ENCODE peak calls at places on chromosomes 1 and 21, in seven cellular contexts. G, J, C, O, K, N and W are unnamed samples. For H3K36me3, the result is how much of the 10 kb centered on the place peaks cover.

GRCh38 chr1:234975122-234975940 is 153.3 kb downstream of the TOMM20 start:
- DNase-seq in K (peak), C (no peak), N (peak), J (peak), G (no peak), O (peak), W (peak)

GRCh38 chr1:36576677-36577076 is 94.0 kb upstream of the CSF3R start:
- DNase-seq in G (peak), C (no peak), O (no peak), K (no peak), J (peak), N (peak), W (no peak)

GRCh38 chr1:115829023-115829674 is 11.8 kb downstream of the NHLH2 start:
- DNase-seq in N (peak), C (no peak), K (no peak), G (peak), O (peak), J (no peak), W (peak)

GRCh38 chr21:44702111-44702972 is 5.4 kb downstream of the KRTAP10-12 start:
- DNase-seq in O (no peak), C (no peak), K (no peak), N (peak), J (peak), G (no peak), W (no peak)

GRCh38 chr1:30413606-30414005 is 309.8 kb downstream of the MATN1 start:
- DNase-seq in N (peak), G (no peak), J (no peak), C (no peak), O (no peak), K (no peak), W (peak)

GRCh38 chr1:90126834-90127233 is 131.9 kb downstream of the ZNF326 start:
- DNase-seq in N (no peak), G (no peak), K (no peak), C (no peak), O (no peak), J (no peak), W (no peak)

GRCh38 chr1:64986903-64987871 is 20.8 kb upstream of the JAK1 start:
- DNase-seq in K (peak), C (no peak), G (no peak), N (no peak), J (no peak), O (peak), W (no peak)

GRCh38 chr1:26734501-26735058 is 38.8 kb downstream of the ARID1A start:
- DNase-seq in J (no peak), N (no peak), K (no peak), O (no peak), C (no peak), G (no peak), W (no peak)

GRCh38 chr1:186152227-186152944 is 222.7 kb downstream of the TPR start:
- DNase-seq in G (no peak), N (no peak), O (peak), J (no peak), K (no peak), C (no peak), W (no peak)

GRCh38 chr1:18949689-18950414 is 6.6 kb downstream of the IFFO2 start:
- DNase-seq in O (peak), J (peak), K (no peak), N (peak), G (peak), C (no peak), W (no peak)

GRCh38 chr1:172041689-172042088 is 200.4 kb downstream of the DNM3 start:
- DNase-seq in N (no peak), O (peak), G (no peak), K (peak), C (no peak), J (no peak), W (no peak)

GRCh38 chr1:86231076-86231475 is 74.5 kb upstream of the COL24A1 start:
- DNase-seq in G (no peak), J (no peak), K (no peak), O (no peak), N (no peak), C (no peak), W (no peak)

GRCh38 chr1:229365574-229365973 is 22.7 kb upstream of the CCSAP start:
- DNase-seq in O (no peak), N (no peak), G (no peak), C (no peak), J (no peak), K (no peak), W (no peak)

GRCh38 chr1:229372251-229372650 is 29.4 kb upstream of the CCSAP start:
- DNase-seq in J (no peak), O (no peak), K (no peak), G (no peak), N (no peak), C (no peak), W (no peak)

GRCh38 chr1:229370601-229371021 is 27.8 kb upstream of the CCSAP start:
- DNase-seq in J (no peak), K (no peak), G (no peak), C (no peak), N (no peak), O (no peak), W (no peak)

GRCh38 chr1:229371624-229372023 is 28.8 kb upstream of the CCSAP start:
- DNase-seq in O (no peak), C (no peak), K (no peak), G (no peak), N (no peak), J (no peak), W (no peak)

DNA sequence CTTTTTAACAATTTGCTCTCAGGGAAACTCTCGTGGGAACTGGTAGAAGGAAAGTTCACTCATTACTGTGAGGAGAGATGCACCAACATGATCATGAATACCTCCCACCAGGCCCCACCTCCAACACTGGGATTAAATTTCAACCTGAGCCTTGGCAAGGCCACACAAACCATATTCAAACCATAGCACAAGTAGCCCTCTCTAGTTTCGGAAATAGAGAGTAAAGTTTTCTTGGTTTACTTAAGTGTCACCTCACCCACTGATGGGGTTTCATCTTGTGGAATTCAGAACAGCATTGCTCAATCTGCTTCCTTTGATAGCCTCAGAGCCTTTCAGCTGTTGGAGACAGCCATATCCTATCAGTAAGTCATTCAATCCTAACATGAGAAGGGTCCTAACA is 25.5 kb upstream of the CCSAP start:
- DNase-seq in O (no peak), C (no peak), J (no peak), G (no peak), K (no peak), N (no peak), W (no peak)
- H3K27ac ChIP-seq in O (no peak), C (no peak), J (no peak), G (no peak), K (no peak), N (no peak), W (no peak)

GRCh38 chr1:151265446-151266236 is 11.1 kb downstream of the PSMD4 start:
- DNase-seq in O (no peak), J (no peak), K (peak), N (no peak), C (no peak), G (no peak), W (no peak)

GRCh38 chr1:151267760-151268159 is 13.2 kb downstream of the PSMD4 start:
- DNase-seq in G (no peak), K (no peak), C (no peak), J (no peak), N (no peak), O (peak), W (no peak)

GRCh38 chr1:151266315-151266714 is 11.8 kb downstream of the PSMD4 start:
- DNase-seq in C (no peak), O (no peak), G (no peak), K (no peak), J (peak), N (no peak), W (no peak)

GRCh38 chr1:151266821-151267220 is 12.3 kb downstream of the PSMD4 start:
- DNase-seq in G (no peak), K (no peak), N (no peak), J (no peak), O (no peak), C (no peak), W (no peak)
- H3K36me3 ChIP-seq in G (under half), K (under half), N (half or more), J (under half), O (half or more), C (half or more), W (half or more)

DNA sequence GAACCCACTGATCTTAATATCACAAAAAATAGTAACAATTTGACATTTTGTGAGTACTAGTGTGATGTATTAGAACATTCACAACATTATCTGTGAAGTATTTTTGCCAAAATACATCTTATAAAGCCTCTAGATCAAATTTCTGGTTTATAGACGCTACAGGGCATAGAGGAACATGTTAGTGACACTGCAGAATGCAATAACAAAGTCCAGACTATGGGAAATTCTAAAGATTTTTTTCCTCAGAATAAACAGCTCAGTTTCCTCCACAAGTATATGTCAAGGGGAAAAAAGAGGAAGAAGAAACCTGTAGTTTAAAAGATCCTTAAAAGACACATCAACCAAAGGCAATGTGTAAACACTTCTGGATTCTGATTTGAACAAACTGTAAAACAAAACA is 26.4 kb upstream of the MROH9 start:
- DNase-seq in N (no peak), K (no peak), C (no peak), J (no peak), O (no peak), G (no peak), W (no peak)
- H3K27ac ChIP-seq in N (no peak), K (no peak), C (no peak), J (no peak), O (no peak), G (no peak), W (no peak)

DNA sequence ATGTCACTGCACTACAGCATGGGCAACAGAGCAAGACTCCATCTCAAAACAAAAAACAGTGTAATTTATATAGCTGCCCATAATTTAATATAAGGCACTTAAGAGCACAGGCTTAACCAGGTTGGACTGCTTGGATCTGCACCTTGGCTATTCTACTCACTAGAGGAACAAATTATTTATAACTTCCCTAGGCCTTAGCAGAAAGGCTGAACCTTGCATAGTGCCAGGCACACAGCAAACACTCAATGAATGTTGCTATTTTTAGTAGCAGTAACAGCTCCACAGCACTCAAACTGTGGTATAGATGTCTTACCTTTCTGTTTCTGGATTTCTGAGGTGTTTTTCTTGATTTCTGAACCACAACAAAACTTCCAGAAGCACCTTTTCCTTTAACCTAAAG is 19.8 kb downstream of the HP1BP3 start:
- DNase-seq in N (no peak), C (no peak), O (no peak), J (no peak), G (no peak), K (no peak), W (no peak)
- H3K36me3 ChIP-seq in N (half or more), C (half or more), O (half or more), J (under half), G (half or more), K (under half), W (half or more)

DNA sequence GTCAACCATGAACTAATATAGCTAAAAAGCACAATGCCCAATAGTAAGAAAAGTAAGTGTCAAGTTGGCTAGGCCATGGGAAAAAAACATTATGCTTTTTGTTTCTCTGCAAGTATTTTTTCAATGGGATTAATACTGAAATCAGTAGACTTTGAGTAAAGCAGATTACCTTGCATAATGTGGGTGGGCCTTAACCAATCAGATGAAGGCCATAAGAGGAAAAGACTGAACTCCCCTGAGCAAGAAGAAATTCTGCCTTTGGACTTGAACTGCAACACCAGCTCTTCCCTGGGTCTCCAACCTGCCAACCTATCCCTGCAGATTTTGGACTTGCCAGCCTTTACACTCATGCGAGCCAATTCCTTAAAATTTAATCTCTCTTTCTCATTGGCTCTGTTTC is 6.4 kb upstream of the RSPO1 start:
- DNase-seq in N (no peak), K (no peak), O (no peak), G (no peak), C (no peak), J (no peak), W (no peak)
- H3K27ac ChIP-seq in N (no peak), K (no peak), O (no peak), G (no peak), C (no peak), J (no peak), W (no peak)